ENCODE peak calls at places on chromosome 10, in five cellular contexts. U is CD8-positive, alpha-beta memory T cell; G is pancreas; M is right atrium auricular region; Y is PC-3. W is an unnamed sample.
A peak's percentile ranks its signal among the peaks of the same experiment; 100 is the strongest.

GRCh38 chr10:103512591-103513382 is 19.3 kb downstream of the NEURL1 start:
- DNase-seq in U (no peak), G (peak; percentile 83), M (no peak), Y (no peak), W (peak; percentile 48)

GRCh38 chr10:132707776-132708171 is 78.2 kb downstream of the NKX6-2 start:
- DNase-seq in U (no peak), G (peak; percentile 51), M (no peak), Y (no peak), W (peak; percentile 42)

GRCh38 chr10:120824864-120825263 is 26.3 kb upstream of the WDR11 start:
- DNase-seq in U (no peak), G (no peak), M (no peak), Y (peak; percentile 65), W (peak; percentile 64)

GRCh38 chr10:72883861-72884260 is 9.7 kb upstream of the OIT3 start:
- DNase-seq in U (no peak), G (no peak), M (no peak), Y (peak; percentile 73), W (no peak)

GRCh38 chr10:571643-572042 is 117.8 kb downstream of the DIP2C start:
- DNase-seq in U (no peak), G (no peak), M (no peak), Y (no peak), W (no peak)

GRCh38 chr10:98433881-98434732 is 12.6 kb downstream of the HPS1 start:
- DNase-seq in U (no peak), G (peak; percentile 51), M (no peak), Y (peak; percentile 81), W (no peak)

GRCh38 chr10:124043310-124044142 is 49.9 kb downstream of the CHST15 start:
- DNase-seq in U (no peak), G (no peak), M (no peak), Y (no peak), W (peak; percentile 80)

GRCh38 chr10:67697646-67698245 is 1.8 kb upstream of the CTNNA3 start:
- DNase-seq in U (no peak), G (no peak), M (no peak), Y (peak; percentile 88), W (no peak)

GRCh38 chr10:92837462-92837861 is 10.9 kb upstream of the EXOC6 start:
- DNase-seq in U (no peak), G (no peak), M (no peak), Y (no peak), W (no peak)

GRCh38 chr10:55287346-55287745 is 486.3 kb upstream of the PCDH15 start:
- DNase-seq in U (no peak), G (no peak), M (no peak), Y (peak; percentile 47), W (no peak)

GRCh38 chr10:116674901-116675423 is 54.2 kb downstream of the PNLIPRP2 start:
- DNase-seq in U (no peak), G (peak; percentile 71), M (no peak), Y (no peak), W (no peak)

GRCh38 chr10:132436861-132437410 is 39.9 kb downstream of the PWWP2B start:
- DNase-seq in U (no peak), G (peak; percentile 69), M (no peak), Y (no peak), W (no peak)

GRCh38 chr10:96395931-96396877 is 37.4 kb upstream of the OPALIN start:
- DNase-seq in U (peak; percentile 35), G (no peak), M (peak; percentile 78), Y (peak; percentile 62), W (peak; percentile 81)

GRCh38 chr10:124686707-124687376 is 57.3 kb downstream of the FAM53B start:
- DNase-seq in U (no peak), G (peak; percentile 22), M (no peak), Y (no peak), W (no peak)

GRCh38 chr10:20040012-20040411 is 223.8 kb downstream of the PLXDC2 start:
- DNase-seq in U (no peak), G (no peak), M (peak; percentile 64), Y (no peak), W (no peak)

GRCh38 chr10:92691591-92692084 is 1.9 kb downstream of the HHEX start:
- DNase-seq in U (no peak), G (peak; percentile 77), M (no peak), Y (no peak), W (no peak)

GRCh38 chr10:60384708-60385398 is 4.8 kb downstream of the ANK3 start:
- DNase-seq in U (no peak), G (no peak), M (no peak), Y (peak; percentile 100), W (no peak)

GRCh38 chr10:12711344-12711708 is 290.2 kb downstream of the CCDC3 start:
- DNase-seq in U (no peak), G (no peak), M (no peak), Y (no peak), W (no peak)
- H3K4me1 ChIP-seq in U (no peaks in the 10 kb centered on the region), G (peaks cover 14% of the 10 kb centered on the region), M (no peaks in the 10 kb centered on the region), Y (peaks cover 56% of the 10 kb centered on the region), W (peaks cover 20% of the 10 kb centered on the region)

DNA sequence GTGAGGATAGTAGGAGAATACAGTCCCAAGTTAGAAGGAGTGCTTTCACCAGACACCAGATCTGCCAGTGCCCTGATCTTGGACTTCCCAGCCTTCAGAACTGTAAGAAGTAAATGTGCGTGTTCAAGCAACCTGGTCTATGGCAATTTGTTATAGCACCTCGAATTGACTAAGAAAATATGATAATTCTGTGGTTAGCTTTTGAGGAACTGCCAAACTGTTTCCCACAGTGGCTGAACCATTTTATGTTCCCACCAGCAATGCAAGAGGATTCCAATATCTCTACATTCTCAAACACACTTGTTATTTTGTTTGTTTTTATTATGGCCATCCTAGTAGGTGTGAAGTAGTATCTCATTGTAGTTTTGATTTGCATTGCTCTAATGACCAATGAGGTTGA is 47.0 kb downstream of the RBM20 start:
- DNase-seq in U (no peak), G (no peak), M (no peak), Y (no peak), W (no peak)
- H3K4me3 ChIP-seq in U (no peak overlapping the region), G (no peak overlapping the region), M (no peak overlapping the region), Y (no peak overlapping the region), W (no peak overlapping the region)

DNA sequence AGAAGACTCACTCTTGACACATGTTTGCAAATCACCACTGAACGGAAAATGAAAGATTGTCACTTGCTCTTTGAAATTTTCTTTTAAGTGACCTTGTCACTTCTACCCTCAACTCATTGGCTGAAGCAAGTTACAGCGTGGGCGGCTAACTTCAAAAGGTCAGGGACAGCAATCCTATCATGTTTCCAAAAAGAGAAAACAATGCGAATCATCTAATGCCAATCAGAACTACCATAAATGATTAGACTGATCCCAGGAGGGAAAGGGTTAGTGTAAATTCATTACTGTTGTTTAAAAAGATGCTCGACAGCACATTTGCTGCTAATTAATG is 140.6 kb downstream of the PRKG1 start:
- DNase-seq in U (no peak), G (no peak), M (no peak), Y (no peak), W (no peak)
- H3K4me1 ChIP-seq in U (no peaks in the 10 kb centered on the region), G (no peaks in the 10 kb centered on the region), M (no peaks in the 10 kb centered on the region), Y (no peaks in the 10 kb centered on the region), W (no peaks in the 10 kb centered on the region)

DNA sequence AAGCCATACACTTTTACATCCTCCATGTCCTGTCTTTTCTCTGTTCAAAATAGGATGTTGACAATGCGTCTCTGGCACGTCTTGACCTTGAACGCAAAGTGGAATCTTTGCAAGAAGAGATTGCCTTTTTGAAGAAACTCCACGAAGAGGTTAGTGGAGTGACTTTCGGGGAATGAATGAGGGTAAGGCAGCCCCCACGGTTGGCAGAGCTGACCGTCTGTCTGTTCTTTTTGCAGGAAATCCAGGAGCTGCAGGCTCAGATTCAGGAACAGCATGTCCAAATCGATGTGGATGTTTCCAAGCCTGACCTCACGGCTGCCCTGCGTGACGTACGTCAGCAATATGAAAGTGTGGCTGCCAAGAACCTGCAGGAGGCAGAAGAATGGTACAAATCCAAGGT is 5.5 kb downstream of the VIM start:
- DNase-seq in U (no peak), G (no peak), M (peak; percentile 76), Y (no peak), W (no peak)
- H3K4me3 ChIP-seq in U (no peak overlapping the region), G (no peak overlapping the region), M (peak overlapping the region; percentile 77), Y (no peak overlapping the region), W (no peak overlapping the region)

DNA sequence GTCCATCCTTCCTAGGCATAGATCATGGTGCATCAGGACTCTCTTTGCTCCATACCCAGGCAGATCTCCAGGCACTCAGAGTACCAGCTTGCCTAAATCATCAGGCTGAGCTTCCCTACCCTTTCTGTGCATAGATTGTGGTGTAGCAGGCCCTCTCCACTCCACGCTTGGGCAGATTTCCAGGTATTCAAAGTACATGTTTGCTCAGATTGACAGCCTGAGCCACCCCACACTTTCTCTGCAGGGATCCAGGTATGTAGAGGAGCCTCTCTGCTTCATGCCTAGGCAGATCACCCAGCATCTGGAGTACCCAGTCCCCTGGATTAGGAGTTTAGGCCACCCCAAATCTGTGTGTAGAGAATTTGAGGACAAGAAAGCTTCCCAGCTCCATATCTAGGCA is 957.4 kb upstream of the LRRTM3 start:
- DNase-seq in U (no peak), G (no peak), M (no peak), Y (no peak), W (no peak)
- H3K4me1 ChIP-seq in U (no peaks in the 10 kb centered on the region), G (no peaks in the 10 kb centered on the region), M (no peaks in the 10 kb centered on the region), Y (no peaks in the 10 kb centered on the region), W (no peaks in the 10 kb centered on the region)

GRCh38 chr10:113127285-113128283 is 177.5 kb downstream of the TCF7L2 start:
- DNase-seq in U (no peak), G (no peak), M (no peak), Y (no peak), W (no peak)
- H3K4me3 ChIP-seq in U (no peak overlapping the region), G (no peak overlapping the region), M (peak overlapping the region; percentile 40), Y (peak overlapping the region; percentile 57), W (no peak overlapping the region)

GRCh38 chr10:22621726-22622125 is 92.7 kb downstream of the PIP4K2A start:
- DNase-seq in U (no peak), G (no peak), M (no peak), Y (no peak), W (no peak)
- H3K4me1 ChIP-seq in U (peaks cover 95% of the 10 kb centered on the region), G (peaks cover 22% of the 10 kb centered on the region), M (peaks cover 4% of the 10 kb centered on the region), Y (peaks cover 95% of the 10 kb centered on the region), W (peaks cover 8% of the 10 kb centered on the region)

DNA sequence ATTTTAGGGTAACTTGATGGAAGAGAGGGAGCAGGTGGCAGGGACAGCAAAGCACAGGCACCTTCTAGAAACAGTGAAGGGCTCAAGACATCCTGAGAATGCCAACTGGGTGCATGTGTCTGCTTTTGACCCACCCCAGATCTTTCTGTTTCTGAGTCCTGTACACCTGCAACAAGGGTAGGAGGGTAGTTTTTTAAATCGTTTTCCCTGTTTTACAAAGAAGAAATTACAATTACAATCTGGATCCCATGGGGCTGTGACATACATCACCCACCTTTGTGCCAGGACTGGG is 19.7 kb downstream of the KLF6 start:
- DNase-seq in U (no peak), G (no peak), M (no peak), Y (no peak), W (no peak)
- H3K4me3 ChIP-seq in U (peak overlapping the region; percentile 16), G (no peak overlapping the region), M (no peak overlapping the region), Y (no peak overlapping the region), W (no peak overlapping the region)

GRCh38 chr10:3783721-3784432 is 1.1 kb downstream of the KLF6 start:
- DNase-seq in U (no peak), G (no peak), M (no peak), Y (peak; percentile 70), W (no peak)
- H3K4me1 ChIP-seq in U (peaks cover 42% of the 10 kb centered on the region), G (peaks cover 33% of the 10 kb centered on the region), M (no peaks in the 10 kb centered on the region), Y (peaks cover 38% of the 10 kb centered on the region), W (peaks cover 6% of the 10 kb centered on the region)

GRCh38 chr10:83432296-83433045 is 706.8 kb upstream of the GHITM start:
- DNase-seq in U (no peak), G (no peak), M (no peak), Y (no peak), W (no peak)

GRCh38 chr10:83433705-83434104 is 705.6 kb upstream of the GHITM start:
- DNase-seq in U (no peak), G (no peak), M (no peak), Y (no peak), W (no peak)
- H3K4me3 ChIP-seq in U (no peak overlapping the region), G (no peak overlapping the region), M (no peak overlapping the region), Y (no peak overlapping the region), W (no peak overlapping the region)